ENCODE peak calls at places on chromosome 15, in ten cellular contexts. J is Caco-2; N is heart left ventricle; I is neuronal stem cell; U is CD8-positive, alpha-beta memory T cell; P is tibial artery; E is IMR-90; Z is breast epithelium; G is SK-N-SH; R is prostate gland. W is an unnamed sample. For H3K4me1, the result is how much of the 10 kb centered on the place peaks cover.

GRCh38 chr15:97087337-97087736 is 756.8 kb downstream of the NR2F2 start:
- DNase-seq in U (no peak), R (no peak), Z (no peak), I (no peak), J (no peak), G (no peak), N (no peak), E (no peak), P (no peak), W (no peak)

GRCh38 chr15:52789601-52790165 is 453 bp downstream of the ONECUT1 start:
- DNase-seq in G (peak), E (peak), P (no peak), J (no peak), Z (no peak), R (no peak), N (no peak), U (no peak), I (peak), W (no peak)

GRCh38 chr15:44482088-44482487 is 54.7 kb downstream of the CTDSPL2 start:
- DNase-seq in Z (no peak), P (no peak), N (no peak), E (peak), U (no peak), R (no peak), I (no peak), G (no peak), J (no peak), W (no peak)

GRCh38 chr15:93505506-93505905 is 416.5 kb upstream of the RGMA start:
- DNase-seq in P (no peak), R (no peak), Z (no peak), G (no peak), I (no peak), U (no peak), N (no peak), J (no peak), E (no peak), W (no peak)

GRCh38 chr15:66008920-66009572 is 139.8 kb downstream of the RAB11A start:
- DNase-seq in U (no peak), P (no peak), Z (no peak), I (no peak), G (no peak), E (no peak), R (no peak), J (no peak), N (no peak), W (no peak)

GRCh38 chr15:62912808-62913207 is 129.7 kb upstream of the TPM1 start:
- DNase-seq in I (no peak), Z (no peak), E (no peak), U (no peak), J (no peak), N (no peak), G (no peak), P (no peak), R (no peak), W (no peak)

GRCh38 chr15:36807134-36807764 is 227.8 kb downstream of the CDIN1 start:
- DNase-seq in P (no peak), Z (no peak), N (no peak), I (no peak), J (no peak), E (no peak), U (no peak), G (no peak), R (no peak), W (no peak)

GRCh38 chr15:23855947-23856346 is 168.8 kb upstream of the NDN start:
- DNase-seq in U (no peak), R (no peak), I (no peak), G (no peak), J (no peak), Z (no peak), P (no peak), N (no peak), E (no peak), W (no peak)

GRCh38 chr15:80558631-80559319 is 136.3 kb upstream of the ABHD17C start:
- DNase-seq in E (no peak), P (no peak), I (no peak), R (no peak), J (no peak), N (no peak), U (no peak), Z (no peak), G (no peak), W (no peak)

GRCh38 chr15:43042885-43043284 is 63.0 kb downstream of the UBR1 start:
- DNase-seq in J (no peak), E (no peak), G (no peak), Z (no peak), U (no peak), N (no peak), I (no peak), P (no peak), R (no peak), W (no peak)

GRCh38 chr15:101479851-101480612 is 9.5 kb downstream of the PCSK6 start:
- DNase-seq in N (no peak), E (no peak), G (no peak), R (no peak), J (no peak), I (peak), U (no peak), P (no peak), Z (no peak), W (no peak)

GRCh38 chr15:22224241-22224671 is 143.9 kb downstream of the OR4M2 start:
- DNase-seq in J (peak), Z (no peak), U (no peak), R (no peak), E (no peak), I (no peak), P (no peak), G (no peak), N (no peak), W (no peak)

GRCh38 chr15:92037446-92037845 is 183.9 kb downstream of the SLCO3A1 start:
- DNase-seq in G (no peak), R (no peak), P (no peak), N (no peak), J (no peak), U (no peak), Z (no peak), I (no peak), E (no peak), W (no peak)

GRCh38 chr15:77021803-77022381 is 27.0 kb downstream of the PSTPIP1 start:
- DNase-seq in R (no peak), E (peak), I (no peak), J (peak), Z (no peak), U (peak), N (peak), G (no peak), P (no peak), W (no peak)

GRCh38 chr15:65368646-65369045 is 9.2 kb downstream of the IGDCC3 start:
- DNase-seq in I (no peak), G (no peak), E (no peak), Z (no peak), R (no peak), N (no peak), U (no peak), J (no peak), P (no peak), W (no peak)

GRCh38 chr15:48330045-48330840 is 986 bp upstream of the DUT start:
- DNase-seq in U (no peak), G (no peak), E (peak), Z (no peak), R (no peak), P (no peak), J (no peak), N (no peak), I (no peak), W (no peak)

GRCh38 chr15:46703871-46704637 is 1013.3 kb upstream of the SEMA6D start:
- DNase-seq in J (no peak), G (no peak), Z (no peak), R (no peak), N (no peak), P (no peak), E (no peak), I (no peak), U (no peak), W (no peak)

GRCh38 chr15:51387699-51388041 is 46.2 kb downstream of the GLDN start:
- DNase-seq in G (no peak), Z (no peak), P (no peak), J (no peak), I (no peak), R (no peak), N (no peak), U (no peak), E (no peak), W (no peak)

GRCh38 chr15:97654677-97655076 is 305.8 kb upstream of the ARRDC4 start:
- DNase-seq in U (no peak), R (no peak), J (no peak), I (no peak), E (no peak), N (no peak), P (no peak), G (no peak), Z (no peak), W (no peak)

GRCh38 chr15:88258021-88258641 is 1.6 kb upstream of the NTRK3 start:
- DNase-seq in G (peak), I (peak), E (no peak), U (no peak), N (peak), J (no peak), R (no peak), Z (no peak), P (peak), W (no peak)

GRCh38 chr15:59894835-59895234 is 109.3 kb upstream of the FOXB1 start:
- DNase-seq in R (no peak), Z (no peak), U (no peak), G (no peak), N (no peak), E (no peak), J (no peak), P (no peak), I (no peak), W (no peak)

GRCh38 chr15:69474291-69474690 is 21.7 kb downstream of the RPLP1 start:
- DNase-seq in G (no peak), P (no peak), I (no peak), J (no peak), R (no peak), N (no peak), U (no peak), Z (no peak), E (peak), W (no peak)

GRCh38 chr15:71168163-71168832 is 53.0 kb downstream of the THSD4 start:
- DNase-seq in J (no peak), U (no peak), Z (no peak), R (no peak), P (no peak), I (no peak), E (no peak), G (no peak), N (peak), W (peak)

GRCh38 chr15:52924641-52925040 is 134.5 kb upstream of the ONECUT1 start:
- DNase-seq in U (no peak), E (no peak), P (no peak), I (peak), N (no peak), R (no peak), J (no peak), G (no peak), Z (no peak), W (no peak)

GRCh38 chr15:64780600-64781156 is 5.3 kb upstream of the RBPMS2 start:
- DNase-seq in N (no peak), E (no peak), P (no peak), J (no peak), R (no peak), G (no peak), U (no peak), I (no peak), Z (no peak), W (no peak)

GRCh38 chr15:81865850-81866537 is 179.8 kb downstream of the MEX3B start:
- DNase-seq in E (no peak), R (no peak), J (no peak), P (no peak), N (no peak), G (no peak), U (no peak), Z (no peak), I (no peak), W (no peak)

GRCh38 chr15:29880341-29880740 is 58.1 kb upstream of the TJP1 start:
- DNase-seq in P (no peak), Z (no peak), E (no peak), R (no peak), G (no peak), J (no peak), U (no peak), N (no peak), I (no peak), W (no peak)
- H3K4me1 ChIP-seq in P (under half), Z (under half), E (under half), R (under half), G (under half), J (under half), U (under half), N (under half), I (under half), W (under half)

DNA sequence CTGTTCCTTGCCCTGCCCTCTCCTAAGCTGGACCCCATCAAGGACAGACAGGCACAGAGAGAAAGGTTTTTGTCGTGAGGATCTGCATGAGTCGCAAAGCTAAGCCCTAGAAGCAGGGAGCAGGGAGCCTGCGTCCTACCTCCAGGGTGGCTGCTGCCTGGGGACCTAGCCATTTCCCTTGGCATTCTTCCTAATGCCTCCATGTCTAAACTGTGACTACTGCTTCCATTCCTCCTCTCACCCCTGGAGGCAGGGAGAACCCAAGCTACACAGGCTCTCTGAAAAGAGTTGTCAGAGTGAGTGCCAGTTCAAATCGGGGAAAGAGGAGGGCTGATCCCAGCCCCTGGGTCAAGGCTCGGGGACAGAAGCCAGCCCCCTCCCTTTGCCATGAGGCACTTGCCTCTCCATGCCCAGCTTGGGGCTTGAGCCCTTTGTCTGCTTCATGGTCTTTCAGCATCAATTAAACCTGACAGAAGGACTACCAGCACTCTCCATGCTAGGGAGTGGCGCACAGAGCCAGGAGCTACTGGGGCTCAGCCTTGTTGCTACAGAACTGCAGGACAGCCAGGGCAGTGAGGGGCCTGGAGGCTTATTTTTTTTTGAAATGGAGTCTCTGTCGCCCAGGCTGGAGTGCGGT is 2.4 kb downstream of the GCHFR start:
- DNase-seq in I (no peak), Z (no peak), E (peak), R (no peak), N (no peak), J (no peak), U (no peak), P (no peak), G (peak), W (no peak)
- H3K4me3 ChIP-seq in I (no peak), Z (no peak), E (no peak), R (no peak), N (no peak), J (no peak), U (no peak), P (no peak), G (no peak), W (no peak)

GRCh38 chr15:84840741-84841429 is 23.7 kb downstream of the ALPK3 start:
- DNase-seq in I (no peak), G (peak), P (peak), R (no peak), Z (no peak), U (no peak), N (peak), E (peak), J (no peak), W (peak)
- H3K4me1 ChIP-seq in I (under half), G (under half), P (half or more), R (under half), Z (under half), U (under half), N (under half), E (under half), J (under half), W (half or more)

GRCh38 chr15:99511529-99511864 is 54.3 kb upstream of the MEF2A start:
- DNase-seq in U (no peak), Z (no peak), P (no peak), G (no peak), J (no peak), N (no peak), R (no peak), I (no peak), E (peak), W (no peak)
- H3K4me3 ChIP-seq in U (no peak), Z (no peak), P (no peak), G (no peak), J (no peak), N (no peak), R (no peak), I (no peak), E (no peak), W (no peak)

DNA sequence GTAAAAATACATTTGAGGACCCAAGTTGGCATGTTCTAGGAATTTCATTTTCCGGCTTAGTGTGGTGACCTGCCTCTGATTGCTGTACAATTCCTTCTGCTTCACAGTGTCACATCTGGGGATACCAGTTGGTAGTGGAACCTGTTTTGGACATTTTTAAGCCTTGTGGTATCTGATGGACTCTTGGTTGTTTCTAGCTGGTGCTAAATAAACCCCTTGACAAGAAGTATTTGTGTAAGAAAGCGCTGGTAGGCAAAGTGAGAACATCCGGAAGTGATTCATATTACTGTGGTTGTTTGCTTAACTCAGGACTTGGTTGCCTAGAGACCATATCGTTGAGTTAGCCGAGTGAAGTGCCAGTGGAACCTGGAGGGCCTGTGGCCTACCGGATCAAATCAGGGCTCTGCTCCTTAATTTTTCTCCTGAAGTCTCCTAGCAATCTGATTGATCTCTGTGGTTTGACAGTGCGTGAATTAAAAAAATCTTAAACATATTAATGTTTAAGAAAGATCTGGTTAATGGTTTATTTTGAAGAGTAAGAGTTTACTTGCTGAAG is 12.8 kb downstream of the IQGAP1 start:
- DNase-seq in J (peak), I (peak), R (peak), P (peak), Z (peak), G (peak), E (peak), U (peak), N (peak), W (peak)
- H3K4me1 ChIP-seq in J (under half), I (under half), R (under half), P (half or more), Z (under half), G (under half), E (under half), U (under half), N (under half), W (half or more)

GRCh38 chr15:78034495-78035191 is 42.9 kb downstream of the TBC1D2B start:
- DNase-seq in I (no peak), J (no peak), E (peak), G (no peak), Z (no peak), R (peak), U (peak), N (no peak), P (no peak), W (no peak)
- H3K4me3 ChIP-seq in I (no peak), J (no peak), E (no peak), G (no peak), Z (peak), R (no peak), U (peak), N (no peak), P (no peak), W (no peak)